ENCODE peak calls at places on chromosome 13, in four cellular contexts. G, C, B and O are unnamed samples.

GRCh38 chr13:75788494-75788991 is 152.4 kb downstream of the LMO7 start:
- DNase-seq in G (no peak), C (no peak), B (no peak), O (no peak)

GRCh38 chr13:33710924-33711323 is 107.0 kb upstream of the RFC3 start:
- DNase-seq in G (no peak), C (no peak), B (no peak), O (no peak)

GRCh38 chr13:100440756-100441421 is 147.7 kb downstream of the GGACT start:
- DNase-seq in G (peak; percentile 41), C (no peak), B (no peak), O (no peak)

GRCh38 chr13:69641773-69642172 is 465.9 kb upstream of the ATXN8OS start:
- DNase-seq in G (no peak), C (no peak), B (no peak), O (no peak)

GRCh38 chr13:51453308-51453958 is 597 bp upstream of the INTS6 start:
- DNase-seq in G (peak; percentile 90), C (peak; percentile 86), B (peak; percentile 42), O (peak; percentile 66)

GRCh38 chr13:99086869-99087129 is 108.9 kb upstream of the DOCK9 start:
- DNase-seq in G (no peak), C (no peak), B (no peak), O (no peak)

GRCh38 chr13:26950546-26950945 is 190.0 kb upstream of the GPR12 start:
- DNase-seq in G (no peak), C (no peak), B (no peak), O (no peak)

GRCh38 chr13:87356314-87356713 is 314.9 kb upstream of the SLITRK5 start:
- DNase-seq in G (no peak), C (peak; percentile 3), B (no peak), O (no peak)

GRCh38 chr13:50129923-50130685 is 114.9 kb downstream of the KCNRG start:
- DNase-seq in G (no peak), C (no peak), B (no peak), O (peak; percentile 27)

GRCh38 chr13:50323440-50324070 is 308.3 kb downstream of the KCNRG start:
- DNase-seq in G (no peak), C (no peak), B (no peak), O (no peak)

GRCh38 chr13:82615043-82615442 is 1267.2 kb downstream of the SLITRK1 start:
- DNase-seq in G (no peak), C (no peak), B (no peak), O (peak; percentile 34)

GRCh38 chr13:73825143-73825542 is 309.1 kb downstream of the KLF12 start:
- DNase-seq in G (no peak), C (no peak), B (no peak), O (no peak)

GRCh38 chr13:65926750-65927171 is 1303.4 kb downstream of the PCDH9 start:
- DNase-seq in G (peak; percentile 2), C (peak; percentile 33), B (no peak), O (no peak)

GRCh38 chr13:109787135-109787954 is 962 bp upstream of the IRS2 start:
- DNase-seq in G (no peak), C (peak; percentile 58), B (no peak), O (no peak)

GRCh38 chr13:80630685-80631121 is 289.8 kb upstream of the SPRY2 start:
- DNase-seq in G (no peak), C (no peak), B (no peak), O (no peak)

GRCh38 chr13:98180092-98180491 is 3.0 kb upstream of the RNF113B start:
- DNase-seq in G (no peak), C (no peak), B (no peak), O (no peak)

GRCh38 chr13:80312967-80313366 is 28.0 kb downstream of the SPRY2 start:
- DNase-seq in G (no peak), C (no peak), B (no peak), O (no peak)

GRCh38 chr13:32723987-32724386 is 137.7 kb downstream of the PDS5B start:
- DNase-seq in G (no peak), C (no peak), B (no peak), O (no peak)

GRCh38 chr13:79782541-79783216 is 301.7 kb downstream of the NDFIP2 start:
- DNase-seq in G (peak; percentile 14), C (no peak), B (no peak), O (no peak)

GRCh38 chr13:27188239-27188638 is 16.6 kb upstream of the USP12 start:
- DNase-seq in G (no peak), C (no peak), B (no peak), O (no peak)

GRCh38 chr13:44300895-44301638 is 72.6 kb upstream of the SERP2 start:
- DNase-seq in G (no peak), C (no peak), B (peak; percentile 56), O (no peak)

GRCh38 chr13:75749407-75749806 is 113.3 kb downstream of the LMO7 start:
- DNase-seq in G (no peak), C (no peak), B (no peak), O (peak; percentile 60)

GRCh38 chr13:102825400-102825799 is 20.4 kb upstream of the ERCC5 start:
- DNase-seq in G (no peak), C (no peak), B (no peak), O (no peak)

GRCh38 chr13:73924607-73925006 is 209.6 kb downstream of the KLF12 start:
- DNase-seq in G (no peak), C (no peak), B (peak; percentile 33), O (no peak)

GRCh38 chr13:97160421-97160820 is 61.7 kb upstream of the MBNL2 start:
- DNase-seq in G (no peak), C (no peak), B (no peak), O (no peak)

GRCh38 chr13:97165527-97166425 is 56.4 kb upstream of the MBNL2 start:
- DNase-seq in G (peak; percentile 68), C (no peak), B (no peak), O (no peak)

GRCh38 chr13:97161832-97162231 is 60.3 kb upstream of the MBNL2 start:
- DNase-seq in G (no peak), C (no peak), B (no peak), O (no peak)
- TF ChIP-seq TARDBP in G (no peak), C (no peak), B (no peak), O (no peak)

DNA sequence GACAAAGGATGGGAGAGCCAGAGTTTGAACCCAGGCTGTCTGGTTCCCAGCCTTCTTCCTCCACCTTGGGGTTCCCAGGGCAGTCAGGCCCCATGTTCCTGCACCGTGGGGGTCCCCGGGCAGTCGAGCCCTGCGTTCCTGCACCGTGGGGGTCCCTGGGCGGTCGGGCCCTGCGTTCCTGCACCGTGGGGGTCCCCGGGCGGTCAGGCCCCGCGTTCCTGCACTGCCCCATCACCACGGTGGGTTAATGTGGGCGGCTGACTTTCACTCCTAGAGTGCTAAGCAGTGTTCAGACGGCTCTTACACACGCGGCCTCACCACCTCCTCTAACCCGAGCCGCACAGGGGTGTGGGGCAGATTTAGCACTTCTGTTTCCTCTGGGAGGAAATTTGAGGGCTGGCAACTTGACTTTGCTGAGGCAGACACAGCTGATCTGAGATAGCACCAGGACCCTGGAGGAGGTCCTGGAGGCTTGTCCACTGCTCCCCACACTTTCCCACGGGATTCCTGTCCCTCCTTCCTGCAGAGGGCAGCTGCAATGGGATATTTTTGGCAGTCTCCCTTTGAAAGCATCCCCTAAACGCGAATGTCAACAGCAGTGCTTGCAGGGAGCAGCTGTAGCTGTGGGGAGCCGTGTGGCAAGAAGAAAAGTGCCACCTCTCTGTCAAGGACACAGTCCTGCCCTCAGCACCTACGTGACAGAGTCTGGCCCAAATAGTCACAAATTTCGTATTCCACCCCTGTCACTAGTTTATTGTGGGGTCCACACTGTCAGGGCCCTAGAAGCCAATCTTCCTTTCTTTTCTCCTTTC is 239.4 kb downstream of the TEX29 start:
- DNase-seq in G (no peak), C (no peak), B (no peak), O (no peak)
- TF ChIP-seq TARDBP in G (no peak), C (no peak), B (no peak), O (no peak)

DNA sequence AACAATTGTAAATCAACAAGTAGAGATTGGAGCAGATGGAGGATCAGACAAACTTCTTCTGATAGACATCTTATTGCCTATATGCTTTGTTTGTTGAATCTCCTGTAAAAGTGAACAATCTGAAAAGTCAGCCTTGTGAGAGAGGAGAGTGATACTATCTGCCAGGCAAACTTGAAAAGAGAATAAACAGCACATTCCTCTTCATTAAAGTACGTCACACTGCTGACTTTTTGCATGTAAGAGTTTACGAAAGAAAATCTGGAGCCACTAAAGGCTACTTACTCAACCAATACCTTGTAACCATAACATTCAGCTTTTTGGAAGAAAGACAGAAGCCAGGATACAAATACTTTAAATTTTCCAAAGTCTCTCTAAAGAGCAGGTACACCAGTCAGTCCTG is 42.5 kb downstream of the EDNRB start:
- DNase-seq in G (no peak), C (no peak), B (no peak), O (no peak)
- TF ChIP-seq TARDBP in G (no peak), C (no peak), B (no peak), O (no peak)

DNA sequence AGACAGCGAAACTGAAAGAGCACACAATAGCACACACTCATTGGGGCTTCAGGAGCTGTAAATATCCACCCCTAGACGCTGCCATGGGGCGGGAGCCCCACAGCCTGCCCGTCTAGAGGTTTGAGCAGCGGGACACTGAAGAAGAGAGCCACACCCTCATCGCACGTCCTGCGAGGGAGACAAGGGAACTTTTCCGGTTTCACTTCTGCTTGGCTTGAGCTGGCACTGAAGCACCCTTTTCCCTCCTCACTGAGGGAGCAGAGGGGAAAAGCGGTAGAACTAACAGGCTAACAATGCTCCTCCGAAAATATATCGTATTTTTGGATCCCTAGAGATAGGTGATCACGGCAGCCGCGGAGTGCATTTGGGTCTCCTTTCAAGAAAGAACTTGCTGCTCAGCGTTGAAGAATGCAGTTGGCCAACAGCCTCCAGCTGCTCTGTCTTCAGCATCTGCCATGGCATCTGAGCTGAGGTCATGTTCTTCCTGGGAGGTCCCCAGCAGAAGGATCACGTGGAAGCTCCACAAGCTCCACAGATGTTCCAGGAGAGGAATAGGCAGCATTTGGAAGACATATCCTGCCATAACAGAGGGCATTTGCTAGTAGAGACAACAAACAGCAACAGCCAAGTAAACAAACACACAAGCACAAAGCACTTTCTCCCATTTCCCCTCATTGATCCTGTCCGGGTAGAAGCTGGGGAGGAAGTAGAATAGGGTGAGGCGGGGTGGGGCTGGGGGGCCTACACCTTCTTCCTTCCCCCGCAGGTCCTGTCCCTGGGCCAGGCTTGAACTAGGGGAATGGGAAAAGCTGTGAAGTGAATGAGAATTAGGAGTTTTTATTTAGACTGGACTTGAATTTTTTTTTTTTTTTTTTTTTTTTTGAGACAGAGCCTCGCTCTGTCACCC is 44.8 kb upstream of the ALOX5AP start:
- DNase-seq in G (no peak), C (peak; percentile 31), B (no peak), O (no peak)
- TF ChIP-seq TARDBP in G (no peak), C (no peak), B (no peak), O (no peak)

GRCh38 chr13:63408227-63409202 is 1992.9 kb upstream of the PCDH20 start:
- DNase-seq in G (no peak), C (no peak), B (no peak), O (no peak)
- TF ChIP-seq TARDBP in G (no peak), C (no peak), B (no peak), O (no peak)

DNA sequence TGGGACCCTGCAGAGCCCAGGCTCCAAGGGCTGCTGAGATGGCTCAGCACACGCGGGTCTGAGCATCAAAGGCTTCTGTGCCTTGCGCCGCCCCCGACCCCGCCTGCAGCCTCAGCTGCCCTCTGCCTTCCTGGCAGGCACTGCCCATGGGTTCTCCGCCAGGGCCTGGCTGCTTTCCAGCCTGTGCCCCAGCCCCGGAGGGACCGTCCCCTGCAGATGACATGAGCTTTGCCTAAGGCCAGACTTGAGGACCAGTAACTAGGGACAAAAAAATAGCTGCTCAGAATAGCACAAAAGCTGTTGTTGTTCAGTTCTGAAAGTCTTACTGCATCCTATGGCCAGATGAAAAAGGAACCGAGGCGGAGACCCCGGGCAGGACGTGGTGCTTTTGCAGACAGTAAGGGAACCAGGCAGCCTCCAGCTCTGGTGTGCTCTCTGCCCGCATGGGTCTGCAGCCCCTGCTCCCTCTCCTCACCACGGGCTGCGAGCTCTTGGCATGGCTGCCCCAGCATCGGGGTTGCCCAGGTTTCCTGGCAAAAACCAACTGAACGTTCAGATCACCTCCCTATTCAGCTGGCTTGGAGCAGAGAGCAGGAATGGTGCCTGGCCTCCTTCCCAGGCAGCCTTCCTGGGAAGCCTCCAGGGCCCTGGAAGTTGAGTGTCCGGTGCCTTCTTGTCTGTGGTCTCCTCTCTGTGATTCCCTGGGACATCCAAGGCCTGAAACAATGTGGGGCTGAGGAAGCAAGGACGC is 12.5 kb upstream of the CFAP97D2 start:
- DNase-seq in G (no peak), C (no peak), B (no peak), O (no peak)
- TF ChIP-seq TARDBP in G (no peak), C (no peak), B (no peak), O (no peak)